ENCODE peak calls at places on chromosomes 16 and 17, in five cellular contexts. T is choroid plexus epithelial cell, X is cardiac muscle cell, O is GM12878, M is tibial artery. V is an unnamed sample.

GRCh38 chr17:81039854-81040758 is 5.2 kb downstream of the BAIAP2 start:
- DNase-seq in T (peak), X (peak), O (no peak), M (no peak), V (peak)

GRCh38 chr17:65598711-65599110 is 37.3 kb upstream of the AXIN2 start:
- DNase-seq in T (no peak), X (no peak), O (no peak), M (no peak), V (no peak)

GRCh38 chr17:78558181-78558850 is 18.9 kb downstream of the DNAH17 start:
- DNase-seq in T (peak), X (peak), O (no peak), M (no peak), V (peak)

GRCh38 chr17:56737741-56738161 is 96.0 kb downstream of the C17orf67 start:
- DNase-seq in T (peak), X (peak), O (no peak), M (no peak), V (no peak)

GRCh38 chr16:6250516-6250915 is 1082.1 kb upstream of the RBFOX1 start:
- DNase-seq in T (no peak), X (no peak), O (no peak), M (no peak), V (no peak)

GRCh38 chr17:79829457-79829856 is 9.8 kb downstream of the CBX4 start:
- DNase-seq in T (no peak), X (no peak), O (no peak), M (no peak), V (no peak)

GRCh38 chr17:34756670-34757021 is 177.3 kb downstream of the TMEM132E start:
- DNase-seq in T (no peak), X (peak), O (no peak), M (no peak), V (no peak)

GRCh38 chr17:74972107-74972972 is at the start of gene HID1:
- DNase-seq in T (no peak), X (peak), O (no peak), M (no peak), V (peak)

GRCh38 chr17:47066095-47066494 is 87.0 kb upstream of the RPRML start:
- DNase-seq in T (no peak), X (peak), O (no peak), M (no peak), V (no peak)

GRCh38 chr17:48593840-48594411 is 347 bp upstream of the HOXB5 start:
- DNase-seq in T (peak), X (peak), O (no peak), M (no peak), V (peak)

DNA sequence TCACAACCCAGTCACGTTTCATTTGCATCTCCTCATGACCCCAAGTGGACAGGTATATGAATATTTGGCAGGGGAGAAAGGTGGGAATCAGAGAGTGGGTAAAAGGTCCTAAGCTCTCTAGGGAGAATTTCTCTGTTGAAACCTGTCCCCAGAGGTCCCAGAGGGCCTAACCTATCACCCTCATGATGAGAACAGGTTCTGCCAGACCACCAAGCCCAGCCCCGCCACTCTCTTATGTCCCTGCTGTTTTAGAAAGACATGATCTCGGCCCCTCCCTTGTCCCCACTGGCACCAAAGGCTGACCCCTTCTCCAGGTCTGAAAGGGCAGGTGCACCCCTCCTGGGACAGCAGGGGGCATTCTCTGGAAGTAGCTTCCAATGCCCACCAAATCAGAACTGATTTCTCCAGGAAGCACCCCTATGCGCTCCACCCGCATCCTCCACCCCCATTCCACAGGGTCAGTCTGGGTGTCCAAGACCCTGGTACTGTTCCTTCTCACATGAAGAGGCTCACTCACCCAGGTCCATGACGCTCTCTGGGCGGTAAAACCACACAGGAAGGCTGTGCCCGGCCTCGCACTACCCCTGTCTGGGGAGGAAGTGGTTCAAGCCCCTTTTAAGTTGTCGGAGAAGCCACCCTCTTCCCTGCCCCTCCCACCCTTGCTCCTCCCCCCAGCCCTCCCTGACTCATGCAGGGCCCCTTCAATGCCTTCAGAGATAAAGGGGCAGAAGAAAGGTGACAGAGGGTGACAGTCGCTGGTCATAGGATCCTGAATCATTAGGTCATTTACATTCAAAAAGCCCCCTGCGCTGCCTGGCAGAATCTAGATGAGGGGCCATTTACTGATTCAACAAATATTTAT is at the start of gene CCR7:
- DNase-seq in T (no peak), X (no peak), O (no peak), M (peak), V (no peak)
- H3K4me3 ChIP-seq in T (no peak), X (no peak), O (peak), M (no peak), V (no peak)

GRCh38 chr17:72477529-72477928 is 356.7 kb downstream of the SOX9 start:
- DNase-seq in T (no peak), X (no peak), O (no peak), M (no peak), V (no peak)
- TF ChIP-seq CTCF in T (no peak), X (no peak), O (no peak), M (no peak), V (no peak)

GRCh38 chr17:67995568-67996191 is 589 bp downstream of the C17orf58 start:
- DNase-seq in T (peak), X (peak), O (no peak), M (no peak), V (peak)
- H3K4me3 ChIP-seq in T (peak), X (peak), O (peak), M (peak), V (peak)

GRCh38 chr16:88005968-88006367 is 54.7 kb downstream of the BANP start:
- DNase-seq in T (no peak), X (no peak), O (no peak), M (peak), V (no peak)

GRCh38 chr16:88004391-88004790 is 53.2 kb downstream of the BANP start:
- DNase-seq in T (no peak), X (no peak), O (no peak), M (peak), V (no peak)

GRCh38 chr16:88003316-88003715 is 52.1 kb downstream of the BANP start:
- DNase-seq in T (no peak), X (no peak), O (no peak), M (no peak), V (no peak)

GRCh38 chr16:88003736-88004135 is 52.5 kb downstream of the BANP start:
- DNase-seq in T (no peak), X (no peak), O (no peak), M (peak), V (no peak)

DNA sequence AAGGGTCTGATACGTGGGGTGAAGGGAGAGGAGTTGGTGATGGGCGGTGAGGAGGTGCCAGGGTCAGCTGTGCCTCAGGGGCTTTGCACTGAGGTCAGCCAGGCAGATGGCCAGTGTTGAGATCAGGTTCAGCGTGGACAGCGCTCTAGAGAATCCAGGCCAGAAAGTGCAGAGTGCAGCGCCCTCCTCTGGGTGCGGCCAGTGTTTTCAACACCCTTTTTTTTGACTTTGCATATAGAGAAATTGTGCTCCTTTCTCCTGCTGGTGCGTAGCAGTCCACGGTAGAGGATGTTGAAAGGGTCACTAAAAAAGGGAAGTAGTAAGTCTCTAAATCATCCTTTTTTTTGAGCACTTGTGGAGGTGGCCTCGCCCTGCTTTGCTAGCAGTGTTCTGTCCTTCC is 53.9 kb downstream of the BANP start:
- DNase-seq in T (no peak), X (no peak), O (no peak), M (peak), V (no peak)
- TF ChIP-seq CTCF in T (peak), X (no peak), O (peak), M (no peak), V (peak)

DNA sequence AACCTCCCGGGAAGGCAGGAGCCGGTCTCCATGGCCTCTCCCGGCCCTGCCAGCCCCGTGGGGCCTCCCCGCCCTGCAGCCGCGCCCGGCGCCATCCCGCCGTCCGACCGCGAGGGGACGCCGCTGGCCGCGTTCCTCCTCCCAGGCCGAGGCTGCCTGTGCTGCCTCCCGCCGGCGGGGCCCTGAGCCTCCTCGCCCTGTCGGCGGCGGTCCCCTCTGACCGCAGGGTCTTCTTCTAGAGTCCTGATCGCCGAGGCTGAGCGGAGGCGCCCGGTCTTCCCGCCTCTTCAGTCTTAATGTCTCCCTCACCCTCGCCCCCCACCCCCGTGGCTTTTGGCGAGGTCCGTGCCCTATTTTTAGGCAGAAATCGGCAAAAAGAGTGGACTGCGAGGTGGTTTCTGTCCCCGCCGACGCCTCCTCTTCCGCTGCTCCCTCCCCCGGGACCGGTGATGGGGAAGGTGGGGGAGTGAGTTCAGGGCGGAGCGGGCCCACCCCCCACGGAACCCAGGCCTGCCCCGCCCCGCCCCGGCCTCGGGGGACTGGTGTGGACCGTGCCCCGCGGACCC is 794 bp upstream of the CPNE7 start:
- DNase-seq in T (peak), X (peak), O (no peak), M (no peak), V (peak)
- H3K4me3 ChIP-seq in T (peak), X (peak), O (peak), M (peak), V (peak)

DNA sequence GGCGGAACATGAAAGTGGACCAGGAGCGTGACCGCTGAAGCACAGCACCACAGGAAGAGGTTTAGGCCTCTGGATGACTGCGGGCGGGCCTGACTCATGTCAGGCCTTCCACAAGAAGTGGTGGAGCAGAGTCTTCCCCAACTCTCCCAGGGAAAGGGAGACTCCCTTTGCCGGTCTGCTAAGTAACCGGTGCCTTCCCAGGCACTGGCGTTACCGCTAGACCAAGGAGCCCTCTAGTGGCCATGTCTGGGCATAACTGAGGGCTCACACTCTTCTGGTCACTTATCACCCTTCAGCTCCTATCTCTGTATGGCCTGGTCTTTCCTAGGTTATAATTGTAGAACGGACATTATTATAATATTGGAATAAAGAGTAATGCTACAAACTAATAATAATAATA is 1931.9 kb downstream of the TP53TG3F start:
- DNase-seq in T (peak), X (no peak), O (no peak), M (no peak), V (peak)
- TF ChIP-seq CTCF in T (peak), X (peak), O (peak), M (peak), V (peak)

DNA sequence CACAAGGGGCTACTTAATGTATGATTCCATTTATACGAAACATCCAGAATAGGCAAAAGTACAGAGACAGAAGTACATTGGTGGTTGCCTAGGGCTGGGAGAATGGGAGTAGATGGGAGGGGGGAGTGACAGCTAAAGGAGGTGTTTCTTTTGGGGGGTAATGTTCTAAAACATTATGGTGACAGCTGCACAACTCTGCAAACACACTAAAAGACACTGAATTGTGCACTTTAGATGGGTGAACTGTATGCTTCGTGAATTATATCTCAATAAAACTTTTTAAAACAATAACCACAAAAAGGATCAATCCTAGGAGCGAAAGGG is 661 bp downstream of the LYRM9 start:
- DNase-seq in T (no peak), X (no peak), O (no peak), M (no peak), V (no peak)
- H3K4me3 ChIP-seq in T (peak), X (peak), O (peak), M (peak), V (peak)

DNA sequence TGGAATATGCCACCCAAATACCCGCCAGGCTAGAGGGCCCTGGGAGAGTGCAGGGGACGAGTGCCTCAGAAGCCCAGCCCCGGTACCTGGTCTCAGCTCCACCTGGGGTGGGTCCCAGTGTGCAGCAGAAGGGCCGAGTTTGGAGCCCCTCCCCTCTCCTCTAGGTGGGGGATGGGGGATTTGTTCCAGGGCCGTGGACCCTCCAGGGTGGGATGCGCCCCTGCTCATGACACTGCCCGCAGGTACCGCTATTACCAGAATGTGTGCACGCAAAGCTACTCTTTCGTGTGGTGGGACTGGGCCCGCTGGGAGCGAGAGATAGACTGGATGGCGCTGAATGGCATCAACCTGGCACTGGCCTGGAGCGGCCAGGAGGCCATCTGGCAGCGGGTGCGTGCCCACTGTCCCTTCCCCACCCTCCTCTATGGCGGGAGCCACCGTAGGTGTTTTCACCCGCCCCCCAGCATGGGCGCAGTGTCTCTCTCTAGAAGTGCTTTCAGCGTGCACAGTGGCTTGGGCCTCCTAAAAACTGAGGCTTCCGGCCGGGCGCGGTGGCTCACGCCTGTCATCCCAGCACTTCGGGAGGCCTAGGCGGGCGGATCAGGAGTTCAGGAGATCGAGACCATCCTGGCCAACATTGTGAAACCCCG is 1.2 kb downstream of the NAGLU start:
- DNase-seq in T (no peak), X (no peak), O (no peak), M (peak), V (no peak)
- TF ChIP-seq CTCF in T (no peak), X (no peak), O (no peak), M (no peak), V (no peak)

DNA sequence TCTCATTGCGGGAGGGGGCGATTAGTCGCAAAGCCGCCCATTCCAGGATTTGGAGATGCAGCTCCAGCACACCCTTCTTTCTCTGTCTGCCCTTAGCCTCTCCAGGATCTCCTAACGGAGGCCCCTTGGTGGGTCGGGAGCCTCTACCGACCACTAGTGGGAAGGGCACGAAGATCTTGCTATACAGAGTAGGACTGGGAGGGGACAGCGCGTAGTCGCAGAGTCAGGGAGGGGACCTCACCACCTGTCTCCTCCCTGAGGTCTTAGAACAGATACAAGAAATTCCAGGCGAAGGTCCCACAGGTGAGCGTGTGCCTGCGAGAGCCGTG is 569 bp upstream of the SMTNL2 start:
- DNase-seq in T (no peak), X (peak), O (no peak), M (no peak), V (peak)
- H3K4me3 ChIP-seq in T (no peak), X (peak), O (no peak), M (peak), V (peak)

V was measured in A673.